ENCODE peak calls at places on chromosomes 16 and 17, in four cellular contexts. I is mammary epithelial cell, J is fibroblast of lung, C is GM23338. R is an unnamed sample.

GRCh38 chr16:1674306-1674705 is 3.8 kb upstream of the JPT2 start:
- DNase-seq in I (no peak), J (no peak), C (no peak), R (no peak)

GRCh38 chr16:21167360-21167759 is 8.9 kb downstream of the LDAF1 start:
- DNase-seq in I (peak), J (peak), C (no peak), R (no peak)

GRCh38 chr17:5772720-5773119 is 188.4 kb upstream of the NLRP1 start:
- DNase-seq in I (peak), J (no peak), C (no peak), R (peak)

GRCh38 chr16:19291459-19291858 is 5.9 kb downstream of the CLEC19A start:
- DNase-seq in I (peak), J (no peak), C (peak), R (peak)

GRCh38 chr16:85491798-85492616 is 121.1 kb upstream of the GSE1 start:
- DNase-seq in I (no peak), J (peak), C (peak), R (no peak)

GRCh38 chr17:79646721-79647455 is 36.0 kb upstream of the RBFOX3 start:
- DNase-seq in I (no peak), J (no peak), C (no peak), R (no peak)

GRCh38 chr17:21300601-21301571 is 16.4 kb downstream of the MAP2K3 start:
- DNase-seq in I (no peak), J (no peak), C (no peak), R (no peak)

GRCh38 chr16:54930034-54930938 is at the start of gene IRX5:
- DNase-seq in I (peak), J (peak), C (peak), R (peak)

GRCh38 chr17:45902892-45903346 is 8.6 kb downstream of the MAPT start:
- DNase-seq in I (no peak), J (no peak), C (no peak), R (no peak)

GRCh38 chr17:66146394-66146793 is 45.5 kb downstream of the CEP112 start:
- DNase-seq in I (no peak), J (no peak), C (no peak), R (no peak)

GRCh38 chr16:70470927-70471341 is 16.5 kb downstream of the FCSK start:
- DNase-seq in I (no peak), J (no peak), C (peak), R (no peak)

GRCh38 chr16:86575754-86576557 is 2.4 kb upstream of the FOXL1 start:
- DNase-seq in I (peak), J (peak), C (peak), R (peak)

GRCh38 chr17:56658648-56659047 is 65.1 kb downstream of the NOG start:
- DNase-seq in I (no peak), J (no peak), C (no peak), R (no peak)

DNA sequence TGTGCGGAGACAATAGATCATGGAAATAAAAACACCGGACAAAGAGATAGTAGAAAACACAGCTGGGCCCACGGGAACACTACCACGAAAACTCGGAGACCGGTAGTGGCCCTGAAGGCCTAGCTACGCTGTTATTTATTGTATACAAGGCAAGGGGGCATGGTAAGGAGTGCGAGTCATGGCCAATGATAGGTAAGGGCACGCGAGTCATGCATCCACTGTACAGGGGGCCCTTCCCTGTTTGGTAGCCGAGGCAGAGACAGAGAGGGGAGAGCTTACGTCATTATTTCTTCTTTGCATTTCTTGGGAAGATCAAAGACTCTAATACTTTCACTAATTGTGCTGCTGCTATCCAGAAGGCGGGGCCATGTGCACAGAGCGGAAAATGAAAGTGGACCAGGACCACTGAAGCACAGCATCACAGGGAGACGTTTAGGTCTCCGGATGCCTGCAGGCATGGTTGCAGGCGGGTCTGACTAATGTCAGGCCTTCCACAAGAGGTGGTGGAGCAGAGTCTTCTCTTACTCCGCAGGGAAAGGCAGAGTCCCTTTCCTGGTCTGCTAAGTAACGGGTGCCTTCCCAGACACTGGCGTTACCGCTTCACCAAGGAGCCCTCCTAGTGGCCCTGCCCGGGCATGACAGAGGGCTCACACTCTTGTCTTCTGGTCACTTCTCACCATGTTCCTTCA is 74.4 kb upstream of the ARL4D start:
- DNase-seq in I (no peak), J (no peak), C (peak), R (no peak)
- TF ChIP-seq CTCF in I (peak), J (peak), C (peak), R (no peak)

GRCh38 chr17:41667280-41668008 is 21.2 kb upstream of the EIF1 start:
- DNase-seq in I (no peak), J (no peak), C (no peak), R (no peak)

GRCh38 chr17:41664587-41665565 is 23.8 kb upstream of the EIF1 start:
- DNase-seq in I (no peak), J (no peak), C (no peak), R (no peak)

GRCh38 chr17:41666708-41667279 is 21.9 kb upstream of the EIF1 start:
- DNase-seq in I (peak), J (peak), C (peak), R (peak)

GRCh38 chr17:41665566-41666335 is 22.9 kb upstream of the EIF1 start:
- DNase-seq in I (peak), J (peak), C (peak), R (peak)

GRCh38 chr17:41666336-41666680 is 22.4 kb upstream of the EIF1 start:
- DNase-seq in I (peak), J (peak), C (peak), R (peak)
- H3K4me3 ChIP-seq in I (no peak), J (peak), C (peak), R (peak)

DNA sequence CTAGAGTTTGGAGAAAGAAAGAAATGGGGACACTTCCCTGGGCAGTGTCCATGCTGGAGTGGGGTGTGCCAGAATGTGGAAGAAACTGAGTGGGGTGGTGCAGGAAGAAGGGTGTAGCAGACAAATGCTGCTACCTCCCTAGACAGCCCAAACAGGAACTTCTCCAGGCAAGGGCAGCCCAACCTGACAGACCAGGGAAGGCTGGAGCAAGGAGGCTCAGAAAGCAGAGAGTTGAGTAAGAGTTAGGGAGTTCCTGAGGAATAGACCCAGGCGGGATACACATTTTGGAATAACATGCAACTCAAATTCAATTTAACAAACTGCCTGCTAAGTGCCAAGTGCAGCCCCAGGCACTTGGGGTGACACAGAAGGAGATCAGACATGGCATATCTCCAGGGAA is 1.0 kb upstream of the MYO18A start:
- DNase-seq in I (no peak), J (no peak), C (no peak), R (no peak)
- TF ChIP-seq EZH2 in I (no peak), J (no peak), C (no peak), R (no peak)

GRCh38 chr16:74477226-74477625 is 55.9 kb upstream of the CLEC18B start:
- DNase-seq in I (no peak), J (no peak), C (no peak), R (no peak)
- TF ChIP-seq CTCF in I (no peak), J (no peak), C (no peak), R (no peak)

DNA sequence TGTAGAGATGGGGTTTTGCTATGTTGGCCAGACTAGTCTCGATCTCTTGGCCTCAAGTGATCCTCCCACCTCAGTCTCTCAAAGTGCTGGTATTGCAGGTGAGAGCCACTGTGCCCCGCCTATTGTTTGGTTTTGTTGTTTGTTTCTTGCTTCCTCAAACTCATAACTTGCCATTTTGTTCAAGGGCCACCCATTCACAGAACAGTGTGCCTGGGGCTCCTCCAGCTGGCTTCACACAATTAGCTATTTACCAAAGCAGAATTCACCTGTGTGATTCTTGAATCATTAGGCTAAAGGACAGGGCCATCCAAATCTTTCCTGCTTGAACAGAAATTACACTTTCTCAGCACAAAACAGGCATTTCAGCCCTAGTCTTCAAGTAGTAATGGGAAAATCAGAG is 7.2 kb downstream of the ABHD15 start:
- DNase-seq in I (no peak), J (no peak), C (no peak), R (no peak)
- H3K4me3 ChIP-seq in I (no peak), J (no peak), C (no peak), R (no peak)

GRCh38 chr17:17457680-17458079 is 19.1 kb upstream of the MED9 start:
- DNase-seq in I (no peak), J (no peak), C (no peak), R (no peak)

GRCh38 chr17:17453088-17453487 is 23.7 kb upstream of the MED9 start:
- DNase-seq in I (no peak), J (no peak), C (no peak), R (no peak)

GRCh38 chr17:17455173-17455572 is 21.6 kb upstream of the MED9 start:
- DNase-seq in I (no peak), J (no peak), C (no peak), R (no peak)

GRCh38 chr17:17456251-17456650 is 20.5 kb upstream of the MED9 start:
- DNase-seq in I (no peak), J (no peak), C (no peak), R (no peak)

GRCh38 chr17:17454276-17454675 is 22.5 kb upstream of the MED9 start:
- DNase-seq in I (no peak), J (no peak), C (no peak), R (no peak)
- TF ChIP-seq EZH2 in I (no peak), J (no peak), C (no peak), R (no peak)

GRCh38 chr17:76384987-76385891 is 830 bp downstream of the SPHK1 start:
- DNase-seq in I (peak), J (no peak), C (peak), R (peak)

GRCh38 chr17:76382305-76382802 is 2.1 kb upstream of the SPHK1 start:
- DNase-seq in I (peak), J (no peak), C (peak), R (no peak)

GRCh38 chr17:76382803-76383644 is 1.4 kb upstream of the SPHK1 start:
- DNase-seq in I (peak), J (peak), C (peak), R (peak)

GRCh38 chr17:76384222-76384986 is at the start of gene SPHK1:
- DNase-seq in I (peak), J (peak), C (peak), R (peak)

DNA sequence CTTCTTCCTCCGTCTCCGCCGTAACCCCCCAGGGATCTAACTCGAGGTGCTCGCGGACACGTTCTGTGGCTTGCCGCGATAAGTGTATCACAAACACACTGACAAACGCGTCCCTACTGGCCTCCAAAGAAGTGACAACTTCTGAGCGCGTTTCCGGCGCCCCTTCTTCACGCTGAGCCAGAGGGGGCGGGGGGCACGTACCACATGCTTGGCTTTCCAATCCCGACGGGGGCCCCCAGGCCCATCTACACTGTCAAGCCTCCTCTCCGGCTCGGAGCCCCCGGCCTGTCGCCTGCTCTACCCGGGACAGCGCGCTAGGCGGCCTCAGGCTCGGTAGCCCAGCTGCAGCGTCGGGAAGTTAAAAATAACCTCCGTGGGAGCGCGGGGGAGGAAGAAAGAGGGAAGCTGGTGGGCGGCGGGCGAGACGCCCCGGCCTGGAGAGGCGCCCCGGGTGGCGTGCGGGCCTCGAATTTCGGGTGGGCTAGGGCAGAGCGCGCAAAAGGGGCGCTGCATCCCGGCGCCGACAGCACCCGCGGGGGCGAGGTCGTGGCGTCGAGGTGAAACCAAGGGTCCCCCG is 676 bp upstream of the SPHK1 start:
- DNase-seq in I (no peak), J (no peak), C (peak), R (peak)
- TF ChIP-seq CTCF in I (no peak), J (peak), C (no peak), R (peak)

GRCh38 chr17:52159159-52159809 is 770 bp upstream of the CA10 start:
- DNase-seq in I (no peak), J (no peak), C (peak), R (no peak)
- H3K4me3 ChIP-seq in I (peak), J (no peak), C (peak), R (no peak)

GRCh38 chr16:88430524-88431446 is 22.3 kb upstream of the ZFPM1 start:
- DNase-seq in I (no peak), J (peak), C (peak), R (no peak)
- TF ChIP-seq EZH2 in I (no peak), J (no peak), C (no peak), R (peak)

R was measured in A673.